ENCODE peak calls at places on chromosome 1, in seven cellular contexts. I is ovary, S is thyroid gland, L is hepatocyte, C is stomach, T is HCT116, B is fibroblast of lung. E is an unnamed sample.

GRCh38 chr1:21873761-21874160 is 61.7 kb downstream of the LDLRAD2 start:
- DNase-seq in I (no peak), S (no peak), L (no peak), C (no peak), T (no peak), B (no peak), E (no peak)

GRCh38 chr1:19163261-19163660 is 46.8 kb downstream of the UBR4 start:
- DNase-seq in I (no peak), S (no peak), L (no peak), C (no peak), T (no peak), B (peak; percentile 83), E (peak; percentile 39)

GRCh38 chr1:56547977-56548376 is 31.4 kb downstream of the PLPP3 start:
- DNase-seq in I (no peak), S (peak; percentile 81), L (no peak), C (peak; percentile 38), T (no peak), B (no peak), E (no peak)

GRCh38 chr1:7220007-7220406 is 434.8 kb downstream of the CAMTA1 start:
- DNase-seq in I (no peak), S (no peak), L (no peak), C (no peak), T (no peak), B (peak; percentile 4), E (peak; percentile 75)

GRCh38 chr1:204624631-204625216 is 60.8 kb downstream of the LRRN2 start:
- DNase-seq in I (no peak), S (no peak), L (peak; percentile 29), C (no peak), T (no peak), B (no peak), E (no peak)

GRCh38 chr1:65147424-65148177 is 402 bp upstream of the AK4 start:
- DNase-seq in I (peak; percentile 50), S (peak; percentile 38), L (peak; percentile 78), C (peak; percentile 71), T (no peak), B (no peak), E (no peak)

GRCh38 chr1:48017716-48018115 is 20.5 kb upstream of the TRABD2B start:
- DNase-seq in I (no peak), S (no peak), L (peak; percentile 52), C (no peak), T (no peak), B (peak; percentile 69), E (peak; percentile 34)

GRCh38 chr1:161725888-161726630 is 4.7 kb downstream of the FCRLB start:
- DNase-seq in I (peak; percentile 67), S (peak; percentile 51), L (peak; percentile 69), C (peak; percentile 48), T (no peak), B (peak; percentile 43), E (peak; percentile 34)

DNA sequence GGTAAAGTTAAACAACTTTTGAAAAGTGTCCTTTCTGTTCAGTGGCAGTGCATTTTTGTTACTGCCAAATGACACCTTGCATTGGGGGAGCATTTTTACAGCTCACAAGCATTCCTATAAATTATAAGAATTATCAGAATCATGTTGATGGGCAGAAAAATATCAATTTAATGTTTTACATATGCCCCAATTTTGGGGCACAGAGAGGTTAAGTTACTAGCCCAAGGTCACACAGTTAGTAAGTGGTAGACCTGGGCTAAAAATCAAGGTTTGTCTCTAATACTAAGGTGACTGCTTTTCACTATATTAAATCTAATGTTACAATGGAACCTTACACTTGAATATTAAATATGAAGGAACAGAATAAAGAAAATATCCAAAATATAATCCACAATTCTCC is 180.1 kb upstream of the IVNS1ABP start:
- DNase-seq in I (no peak), S (no peak), L (no peak), C (no peak), T (no peak), B (no peak), E (no peak)
- H3K27me3 ChIP-seq in I (no peaks in the 10 kb centered on the region), S (no peaks in the 10 kb centered on the region), L (no peaks in the 10 kb centered on the region), C (no peaks in the 10 kb centered on the region), T (no peaks in the 10 kb centered on the region), B (no peaks in the 10 kb centered on the region), E (no peaks in the 10 kb centered on the region)

GRCh38 chr1:219666242-219666641 is 53.3 kb upstream of the ZC3H11B start:
- DNase-seq in I (no peak), S (no peak), L (no peak), C (no peak), T (no peak), B (peak; percentile 60), E (peak; percentile 20)

GRCh38 chr1:219669042-219669441 is 56.1 kb upstream of the ZC3H11B start:
- DNase-seq in I (no peak), S (no peak), L (no peak), C (no peak), T (no peak), B (no peak), E (no peak)

GRCh38 chr1:219669556-219669955 is 56.7 kb upstream of the ZC3H11B start:
- DNase-seq in I (no peak), S (no peak), L (no peak), C (no peak), T (no peak), B (no peak), E (no peak)

GRCh38 chr1:219668446-219668845 is 55.5 kb upstream of the ZC3H11B start:
- DNase-seq in I (no peak), S (no peak), L (no peak), C (no peak), T (no peak), B (no peak), E (no peak)

GRCh38 chr1:219670426-219671149 is 57.7 kb upstream of the ZC3H11B start:
- DNase-seq in I (no peak), S (no peak), L (no peak), C (no peak), T (no peak), B (no peak), E (no peak)
- H3K4me3 ChIP-seq in I (no peak overlapping the region), S (no peak overlapping the region), L (no peak overlapping the region), C (no peak overlapping the region), T (no peak overlapping the region), B (no peak overlapping the region), E (no peak overlapping the region)

GRCh38 chr1:154607748-154608521 is at the start of gene ADAR:
- DNase-seq in I (peak; percentile 91), S (peak; percentile 92), L (peak; percentile 95), C (peak; percentile 92), T (peak; percentile 91), B (peak; percentile 99), E (peak; percentile 95)
- TF ChIP-seq CTCF in I (no peak), S (no peak), L (no peak), C (no peak), T (no peak), B (no peak), E (no peak)

GRCh38 chr1:156853761-156854160 is 5.2 kb downstream of the INSRR start:
- DNase-seq in I (no peak), S (no peak), L (no peak), C (no peak), T (no peak), B (no peak), E (no peak)
- H3K27me3 ChIP-seq in I (no peaks in the 10 kb centered on the region), S (no peaks in the 10 kb centered on the region), L (peaks cover 47% of the 10 kb centered on the region), C (peaks cover 1% of the 10 kb centered on the region), T (no peaks in the 10 kb centered on the region), B (peaks cover 53% of the 10 kb centered on the region), E (peaks cover 27% of the 10 kb centered on the region)

DNA sequence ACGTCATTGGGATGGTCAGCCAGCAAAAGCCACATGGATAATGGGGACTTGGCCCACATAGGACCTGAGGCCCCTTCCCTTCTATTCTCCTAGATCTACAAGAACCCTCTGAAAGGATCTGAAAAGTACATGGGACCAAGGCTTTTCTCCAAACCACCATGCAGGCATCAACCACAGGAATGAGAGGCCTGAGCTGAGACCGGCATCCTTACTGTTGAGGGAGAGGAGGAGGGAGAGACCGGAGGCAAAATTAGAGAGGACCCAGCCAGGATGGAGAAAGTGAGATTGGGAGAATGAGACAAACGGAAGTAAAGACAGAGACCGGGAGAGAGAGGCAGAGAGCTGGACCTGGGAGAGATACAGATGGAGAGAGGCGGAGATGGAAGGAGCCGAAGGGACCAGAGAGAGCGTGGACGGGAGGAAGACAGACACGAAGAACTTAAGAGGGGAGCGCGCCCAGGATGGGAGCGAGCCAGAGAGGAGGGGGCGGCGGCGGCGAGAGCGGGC is 281.6 kb downstream of the RRAGC start:
- DNase-seq in I (no peak), S (no peak), L (no peak), C (no peak), T (no peak), B (no peak), E (no peak)
- H3K4me3 ChIP-seq in I (no peak overlapping the region), S (no peak overlapping the region), L (no peak overlapping the region), C (peak overlapping the region; percentile 34), T (no peak overlapping the region), B (no peak overlapping the region), E (no peak overlapping the region)

DNA sequence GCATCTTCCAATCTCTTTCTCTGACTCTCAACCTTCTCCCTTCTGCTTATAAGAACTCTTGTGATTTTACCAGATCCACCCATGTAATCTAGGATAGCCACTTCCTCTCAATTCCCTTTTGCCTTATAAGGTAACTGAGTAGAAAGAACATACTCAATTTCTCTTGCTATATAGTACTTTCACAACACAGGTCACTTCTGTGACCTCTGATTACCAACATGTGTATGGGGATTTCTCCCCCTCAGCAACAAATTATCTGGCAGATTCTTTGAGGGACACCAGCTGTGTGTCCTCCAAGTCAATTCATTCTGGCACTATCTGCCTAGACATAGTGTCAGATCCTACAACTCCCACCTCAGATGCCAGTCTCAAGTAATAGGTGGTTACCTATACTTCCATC is 62.5 kb downstream of the IL23R start:
- DNase-seq in I (no peak), S (no peak), L (no peak), C (no peak), T (no peak), B (peak; percentile 4), E (no peak)
- TF ChIP-seq CTCF in I (no peak), S (no peak), L (no peak), C (no peak), T (no peak), B (no peak), E (no peak)

GRCh38 chr1:23385119-23385621 is 15.5 kb upstream of the ZNF436 start:
- DNase-seq in I (no peak), S (no peak), L (no peak), C (no peak), T (no peak), B (no peak), E (no peak)
- H3K27me3 ChIP-seq in I (no peaks in the 10 kb centered on the region), S (no peaks in the 10 kb centered on the region), L (no peaks in the 10 kb centered on the region), C (no peaks in the 10 kb centered on the region), T (no peaks in the 10 kb centered on the region), B (no peaks in the 10 kb centered on the region), E (no peaks in the 10 kb centered on the region)

GRCh38 chr1:14598007-14598497 is 433 bp upstream of the KAZN start:
- DNase-seq in I (peak; percentile 16), S (peak; percentile 65), L (peak; percentile 47), C (no peak), T (no peak), B (no peak), E (no peak)
- H3K4me3 ChIP-seq in I (no peak overlapping the region), S (peak overlapping the region; percentile 62), L (peak overlapping the region; percentile 81), C (peak overlapping the region; percentile 46), T (no peak overlapping the region), B (no peak overlapping the region), E (no peak overlapping the region)

DNA sequence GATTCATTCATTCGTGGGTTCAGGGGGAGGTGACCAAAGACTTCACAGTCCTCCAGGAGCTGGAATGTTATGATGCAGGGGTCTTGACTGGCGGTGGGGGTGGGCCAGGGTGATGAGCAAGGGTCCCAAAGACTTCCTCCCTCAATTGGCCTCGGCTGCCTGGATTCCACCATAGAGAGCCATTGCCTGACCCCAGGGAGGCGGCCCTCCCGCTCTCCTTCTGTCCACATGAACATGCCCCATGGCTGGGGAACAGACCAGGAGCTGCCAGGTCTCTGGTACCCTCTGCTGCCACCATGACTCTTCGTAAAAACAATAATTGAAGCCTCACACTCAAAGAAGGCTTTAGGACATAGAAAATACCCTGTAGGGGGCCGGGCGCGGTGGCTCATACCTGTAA is 102.5 kb upstream of the CASZ1 start:
- DNase-seq in I (no peak), S (no peak), L (no peak), C (no peak), T (no peak), B (no peak), E (no peak)
- TF ChIP-seq CTCF in I (no peak), S (no peak), L (no peak), C (no peak), T (no peak), B (no peak), E (no peak)